ENCODE peak calls at places on chromosomes 13 and 19, in five cellular contexts. One of them, this sample, is unnamed.

GRCh38 chr19:6035026-6035425 is 57.1 kb upstream of the RANBP3 start:
- DNase-seq in central memory CD8-positive, alpha-beta T cell: no peak
- DNase-seq in activated gamma-delta T cell: no peak
- DNase-seq in H9: no peak
- DNase-seq in CD4-positive, CD25-positive, alpha-beta regulatory T cell: no peak
- DNase-seq in this sample: no peak

GRCh38 chr19:40585677-40586422 is 9.2 kb downstream of the SHKBP1 start:
- DNase-seq in central memory CD8-positive, alpha-beta T cell: no peak
- DNase-seq in activated gamma-delta T cell: no peak
- DNase-seq in H9: no peak
- DNase-seq in CD4-positive, CD25-positive, alpha-beta regulatory T cell: no peak
- DNase-seq in this sample: no peak

GRCh38 chr13:105655046-105655445 is 880.4 kb downstream of the EFNB2 start:
- DNase-seq in central memory CD8-positive, alpha-beta T cell: no peak
- DNase-seq in activated gamma-delta T cell: no peak
- DNase-seq in H9: no peak
- DNase-seq in CD4-positive, CD25-positive, alpha-beta regulatory T cell: no peak
- DNase-seq in this sample: no peak

GRCh38 chr13:20526664-20527063 is 1.0 kb upstream of the CRYL1 start:
- DNase-seq in central memory CD8-positive, alpha-beta T cell: no peak
- DNase-seq in activated gamma-delta T cell: no peak
- DNase-seq in H9: no peak
- DNase-seq in CD4-positive, CD25-positive, alpha-beta regulatory T cell: no peak
- DNase-seq in this sample: no peak

GRCh38 chr13:80276371-80277289 is 64.3 kb downstream of the SPRY2 start:
- DNase-seq in central memory CD8-positive, alpha-beta T cell: no peak
- DNase-seq in activated gamma-delta T cell: no peak
- DNase-seq in H9: no peak
- DNase-seq in CD4-positive, CD25-positive, alpha-beta regulatory T cell: no peak
- DNase-seq in this sample: no peak

GRCh38 chr13:19592657-19593175 is 31.4 kb upstream of the TPTE2 start:
- DNase-seq in central memory CD8-positive, alpha-beta T cell: no peak
- DNase-seq in activated gamma-delta T cell: no peak
- DNase-seq in H9: no peak
- DNase-seq in CD4-positive, CD25-positive, alpha-beta regulatory T cell: no peak
- DNase-seq in this sample: no peak

GRCh38 chr13:105370011-105370645 is 1165.3 kb downstream of the EFNB2 start:
- DNase-seq in central memory CD8-positive, alpha-beta T cell: no peak
- DNase-seq in activated gamma-delta T cell: no peak
- DNase-seq in H9: no peak
- DNase-seq in CD4-positive, CD25-positive, alpha-beta regulatory T cell: no peak
- DNase-seq in this sample: no peak

GRCh38 chr19:2549701-2550191 is 73.8 kb downstream of the GADD45B start:
- DNase-seq in central memory CD8-positive, alpha-beta T cell: no peak
- DNase-seq in activated gamma-delta T cell: no peak
- DNase-seq in H9: no peak
- DNase-seq in CD4-positive, CD25-positive, alpha-beta regulatory T cell: no peak
- DNase-seq in this sample: peak

GRCh38 chr19:12140545-12141404 is 625 bp upstream of the ZNF20 start:
- DNase-seq in central memory CD8-positive, alpha-beta T cell: peak
- DNase-seq in activated gamma-delta T cell: peak
- DNase-seq in H9: peak
- DNase-seq in CD4-positive, CD25-positive, alpha-beta regulatory T cell: peak
- DNase-seq in this sample: peak

GRCh38 chr13:113110048-113110851 is 4.7 kb downstream of the F7 start:
- DNase-seq in central memory CD8-positive, alpha-beta T cell: no peak
- DNase-seq in activated gamma-delta T cell: no peak
- DNase-seq in H9: no peak
- DNase-seq in CD4-positive, CD25-positive, alpha-beta regulatory T cell: no peak
- DNase-seq in this sample: peak

GRCh38 chr19:58575183-58576041 is 2.3 kb upstream of the MZF1 start:
- DNase-seq in central memory CD8-positive, alpha-beta T cell: peak
- DNase-seq in activated gamma-delta T cell: no peak
- DNase-seq in H9: peak
- DNase-seq in CD4-positive, CD25-positive, alpha-beta regulatory T cell: peak
- DNase-seq in this sample: peak

GRCh38 chr13:23956106-23956505 is 58.8 kb upstream of the C1QTNF9B start:
- DNase-seq in central memory CD8-positive, alpha-beta T cell: no peak
- DNase-seq in activated gamma-delta T cell: no peak
- DNase-seq in H9: no peak
- DNase-seq in CD4-positive, CD25-positive, alpha-beta regulatory T cell: no peak
- DNase-seq in this sample: no peak

GRCh38 chr13:110283661-110284516 is 23.1 kb downstream of the COL4A1 start:
- DNase-seq in central memory CD8-positive, alpha-beta T cell: no peak
- DNase-seq in activated gamma-delta T cell: no peak
- DNase-seq in H9: no peak
- DNase-seq in CD4-positive, CD25-positive, alpha-beta regulatory T cell: no peak
- DNase-seq in this sample: no peak

GRCh38 chr13:105365831-105366230 is 1169.6 kb downstream of the EFNB2 start:
- DNase-seq in central memory CD8-positive, alpha-beta T cell: no peak
- DNase-seq in activated gamma-delta T cell: no peak
- DNase-seq in H9: no peak
- DNase-seq in CD4-positive, CD25-positive, alpha-beta regulatory T cell: no peak
- DNase-seq in this sample: no peak

GRCh38 chr19:12834418-12834943 is at the start of gene RTBDN:
- DNase-seq in central memory CD8-positive, alpha-beta T cell: no peak
- DNase-seq in activated gamma-delta T cell: no peak
- DNase-seq in H9: peak
- DNase-seq in CD4-positive, CD25-positive, alpha-beta regulatory T cell: no peak
- DNase-seq in this sample: no peak

GRCh38 chr13:30364876-30365275 is 57.4 kb upstream of the UBE2L5 start:
- DNase-seq in central memory CD8-positive, alpha-beta T cell: no peak
- DNase-seq in activated gamma-delta T cell: no peak
- DNase-seq in H9: no peak
- DNase-seq in CD4-positive, CD25-positive, alpha-beta regulatory T cell: no peak
- DNase-seq in this sample: no peak

GRCh38 chr19:1312732-1313694 is 27.3 kb downstream of the EFNA2 start:
- DNase-seq in central memory CD8-positive, alpha-beta T cell: no peak
- DNase-seq in activated gamma-delta T cell: no peak
- DNase-seq in H9: no peak
- DNase-seq in CD4-positive, CD25-positive, alpha-beta regulatory T cell: no peak
- DNase-seq in this sample: peak

GRCh38 chr19:42285546-42285945 is 16.4 kb upstream of the PRR19 start:
- DNase-seq in central memory CD8-positive, alpha-beta T cell: no peak
- DNase-seq in activated gamma-delta T cell: no peak
- DNase-seq in H9: peak
- DNase-seq in CD4-positive, CD25-positive, alpha-beta regulatory T cell: no peak
- DNase-seq in this sample: no peak

GRCh38 chr13:94327318-94327717 is 152.2 kb downstream of the DCT start:
- DNase-seq in central memory CD8-positive, alpha-beta T cell: no peak
- DNase-seq in activated gamma-delta T cell: no peak
- DNase-seq in H9: no peak
- DNase-seq in CD4-positive, CD25-positive, alpha-beta regulatory T cell: peak
- DNase-seq in this sample: no peak

GRCh38 chr13:22232186-22232585 is 561.3 kb downstream of the FGF9 start:
- DNase-seq in central memory CD8-positive, alpha-beta T cell: no peak
- DNase-seq in activated gamma-delta T cell: no peak
- DNase-seq in H9: no peak
- DNase-seq in CD4-positive, CD25-positive, alpha-beta regulatory T cell: no peak
- DNase-seq in this sample: no peak

GRCh38 chr13:99386495-99386894 is 79.3 kb upstream of the GPR183 start:
- DNase-seq in central memory CD8-positive, alpha-beta T cell: no peak
- DNase-seq in activated gamma-delta T cell: no peak
- DNase-seq in H9: peak
- DNase-seq in CD4-positive, CD25-positive, alpha-beta regulatory T cell: no peak
- DNase-seq in this sample: no peak

GRCh38 chr19:4713384-4713951 is 10.2 kb downstream of the DPP9 start:
- DNase-seq in central memory CD8-positive, alpha-beta T cell: no peak
- DNase-seq in activated gamma-delta T cell: no peak
- DNase-seq in H9: no peak
- DNase-seq in CD4-positive, CD25-positive, alpha-beta regulatory T cell: no peak
- DNase-seq in this sample: peak

GRCh38 chr13:21675095-21676007 is 4.5 kb downstream of the FGF9 start:
- DNase-seq in central memory CD8-positive, alpha-beta T cell: peak
- DNase-seq in activated gamma-delta T cell: peak
- DNase-seq in H9: peak
- DNase-seq in CD4-positive, CD25-positive, alpha-beta regulatory T cell: peak
- DNase-seq in this sample: peak

GRCh38 chr13:100523437-100523836 is 65.2 kb downstream of the GGACT start:
- DNase-seq in central memory CD8-positive, alpha-beta T cell: no peak
- DNase-seq in activated gamma-delta T cell: no peak
- DNase-seq in H9: no peak
- DNase-seq in CD4-positive, CD25-positive, alpha-beta regulatory T cell: no peak
- DNase-seq in this sample: no peak

GRCh38 chr19:47142779-47143178 is 12.1 kb downstream of the SAE1 start:
- DNase-seq in central memory CD8-positive, alpha-beta T cell: no peak
- DNase-seq in activated gamma-delta T cell: no peak
- DNase-seq in H9: no peak
- DNase-seq in CD4-positive, CD25-positive, alpha-beta regulatory T cell: no peak
- DNase-seq in this sample: no peak

GRCh38 chr19:48900477-48901452 is 653 bp downstream of the NUCB1 start:
- DNase-seq in central memory CD8-positive, alpha-beta T cell: no peak
- DNase-seq in activated gamma-delta T cell: no peak
- DNase-seq in H9: no peak
- DNase-seq in CD4-positive, CD25-positive, alpha-beta regulatory T cell: peak
- DNase-seq in this sample: no peak

GRCh38 chr19:35107541-35107939 is 8.1 kb upstream of the FXYD3 start:
- DNase-seq in central memory CD8-positive, alpha-beta T cell: no peak
- DNase-seq in activated gamma-delta T cell: no peak
- DNase-seq in H9: no peak
- DNase-seq in CD4-positive, CD25-positive, alpha-beta regulatory T cell: no peak
- DNase-seq in this sample: peak

GRCh38 chr13:104140557-104140956 is 1074.3 kb upstream of the SLC10A2 start:
- DNase-seq in central memory CD8-positive, alpha-beta T cell: no peak
- DNase-seq in activated gamma-delta T cell: no peak
- DNase-seq in H9: no peak
- DNase-seq in CD4-positive, CD25-positive, alpha-beta regulatory T cell: no peak
- DNase-seq in this sample: no peak

GRCh38 chr13:51838235-51838846 is 6.6 kb downstream of the TMEM272 start:
- DNase-seq in central memory CD8-positive, alpha-beta T cell: no peak
- DNase-seq in activated gamma-delta T cell: no peak
- DNase-seq in H9: peak
- DNase-seq in CD4-positive, CD25-positive, alpha-beta regulatory T cell: no peak
- DNase-seq in this sample: no peak

GRCh38 chr13:110681868-110682550 is 23.9 kb downstream of the CARS2 start:
- DNase-seq in central memory CD8-positive, alpha-beta T cell: no peak
- DNase-seq in activated gamma-delta T cell: no peak
- DNase-seq in H9: no peak
- DNase-seq in CD4-positive, CD25-positive, alpha-beta regulatory T cell: no peak
- DNase-seq in this sample: no peak

GRCh38 chr19:34588249-34588648 is 88.7 kb downstream of the SCGB2B2 start:
- DNase-seq in central memory CD8-positive, alpha-beta T cell: no peak
- DNase-seq in activated gamma-delta T cell: no peak
- DNase-seq in H9: no peak
- DNase-seq in CD4-positive, CD25-positive, alpha-beta regulatory T cell: no peak
- DNase-seq in this sample: peak

GRCh38 chr13:98300956-98301641 is 124.0 kb upstream of the RNF113B start:
- DNase-seq in central memory CD8-positive, alpha-beta T cell: no peak
- DNase-seq in activated gamma-delta T cell: no peak
- DNase-seq in H9: no peak
- DNase-seq in CD4-positive, CD25-positive, alpha-beta regulatory T cell: no peak
- DNase-seq in this sample: no peak

GRCh38 chr19:17001603-17002183 is 24.9 kb downstream of the CPAMD8 start:
- DNase-seq in central memory CD8-positive, alpha-beta T cell: peak
- DNase-seq in activated gamma-delta T cell: peak
- DNase-seq in H9: no peak
- DNase-seq in CD4-positive, CD25-positive, alpha-beta regulatory T cell: peak
- DNase-seq in this sample: peak

GRCh38 chr19:1822210-1822609 is 10.1 kb upstream of the ATP8B3 start:
- DNase-seq in central memory CD8-positive, alpha-beta T cell: no peak
- DNase-seq in activated gamma-delta T cell: no peak
- DNase-seq in H9: no peak
- DNase-seq in CD4-positive, CD25-positive, alpha-beta regulatory T cell: no peak
- DNase-seq in this sample: no peak

GRCh38 chr13:34340534-34340933 is 522.6 kb downstream of the RFC3 start:
- DNase-seq in central memory CD8-positive, alpha-beta T cell: no peak
- DNase-seq in activated gamma-delta T cell: no peak
- DNase-seq in H9: no peak
- DNase-seq in CD4-positive, CD25-positive, alpha-beta regulatory T cell: no peak
- DNase-seq in this sample: no peak

GRCh38 chr19:18967358-18968146 is 26.5 kb upstream of the HOMER3 start:
- DNase-seq in central memory CD8-positive, alpha-beta T cell: no peak
- DNase-seq in activated gamma-delta T cell: no peak
- DNase-seq in H9: no peak
- DNase-seq in CD4-positive, CD25-positive, alpha-beta regulatory T cell: no peak
- DNase-seq in this sample: no peak

GRCh38 chr13:97280478-97280877 is 58.3 kb downstream of the MBNL2 start:
- DNase-seq in central memory CD8-positive, alpha-beta T cell: no peak
- DNase-seq in activated gamma-delta T cell: no peak
- DNase-seq in H9: no peak
- DNase-seq in CD4-positive, CD25-positive, alpha-beta regulatory T cell: no peak
- DNase-seq in this sample: no peak